ENCODE peak calls at places on chromosomes 7 and 10, in eight cellular contexts. E, S, I, L, M, U, V and Z are unnamed samples.

GRCh38 chr10:77391605-77392235 is 245.9 kb downstream of the KCNMA1 start:
- DNase-seq in I (peak), L (peak), U (peak), S (peak), M (peak), V (peak), E (peak), Z (peak)

GRCh38 chr7:73717025-73717807 is 2.3 kb downstream of the STX1A start:
- DNase-seq in E (no peak), V (no peak), S (peak), I (no peak), U (no peak), M (no peak), L (no peak), Z (no peak)

GRCh38 chr10:71074176-71074755 is 138.1 kb upstream of the UNC5B start:
- DNase-seq in S (no peak), I (no peak), E (no peak), V (no peak), M (no peak), L (peak), U (no peak), Z (no peak)

GRCh38 chr10:99358101-99358500 is 28.9 kb downstream of the CNNM1 start:
- DNase-seq in M (no peak), L (no peak), U (no peak), V (no peak), E (no peak), S (no peak), I (no peak), Z (peak)

GRCh38 chr10:58153751-58154150 is 113.9 kb downstream of the IPMK start:
- DNase-seq in E (no peak), S (no peak), M (no peak), I (no peak), L (no peak), U (no peak), V (no peak), Z (no peak)

GRCh38 chr10:55183993-55184392 is 383.0 kb upstream of the PCDH15 start:
- DNase-seq in U (no peak), M (no peak), V (no peak), L (no peak), S (peak), E (no peak), I (no peak), Z (no peak)

GRCh38 chr10:79137826-79138225 is 69.1 kb downstream of the ZMIZ1 start:
- DNase-seq in M (peak), U (no peak), L (peak), I (no peak), E (no peak), V (no peak), S (peak), Z (no peak)

GRCh38 chr10:50648089-50648934 is 24.6 kb upstream of the SGMS1 start:
- DNase-seq in E (no peak), M (peak), I (no peak), V (no peak), S (no peak), L (no peak), U (no peak), Z (no peak)

GRCh38 chr7:19290066-19290465 is 144.8 kb upstream of the FERD3L start:
- DNase-seq in I (no peak), M (no peak), U (no peak), V (no peak), S (no peak), L (no peak), E (no peak), Z (no peak)

GRCh38 chr7:104126411-104126841 is 81.4 kb downstream of the ORC5 start:
- DNase-seq in U (no peak), S (peak), I (no peak), V (no peak), L (no peak), M (no peak), E (no peak), Z (no peak)

GRCh38 chr7:150784954-150785353 is 15.2 kb downstream of the TMEM176B start:
- DNase-seq in V (no peak), I (no peak), E (no peak), U (no peak), S (no peak), L (no peak), M (no peak), Z (no peak)

GRCh38 chr7:28037220-28038010 is 143.2 kb downstream of the JAZF1 start:
- DNase-seq in M (peak), V (no peak), U (peak), I (no peak), L (peak), E (no peak), S (peak), Z (no peak)

GRCh38 chr10:101616415-101617101 is 28.4 kb downstream of the DPCD start:
- DNase-seq in I (no peak), L (no peak), V (no peak), U (no peak), M (no peak), S (no peak), E (peak), Z (no peak)

GRCh38 chr7:1654111-1654510 is 16.0 kb upstream of the ELFN1 start:
- DNase-seq in I (no peak), E (no peak), U (no peak), V (no peak), L (no peak), S (no peak), M (no peak), Z (no peak)

GRCh38 chr10:2980116-2980515 is 87.2 kb upstream of the PFKP start:
- DNase-seq in L (peak), V (no peak), M (no peak), E (no peak), U (peak), I (no peak), S (peak), Z (no peak)

GRCh38 chr7:30142710-30143109 is 7.9 kb downstream of the MTURN start:
- DNase-seq in M (no peak), I (no peak), S (peak), V (no peak), U (peak), L (peak), E (peak), Z (no peak)

GRCh38 chr7:19090526-19090925 is 26.9 kb downstream of the TWIST1 start:
- DNase-seq in S (no peak), E (no peak), L (no peak), I (no peak), V (no peak), M (no peak), U (no peak), Z (no peak)

GRCh38 chr7:16532272-16532671 is 5.6 kb downstream of the LRRC72 start:
- DNase-seq in L (no peak), E (no peak), M (no peak), V (no peak), S (no peak), I (no peak), U (no peak), Z (no peak)

GRCh38 chr7:101126651-101127459 is at the start of gene SERPINE1:
- DNase-seq in I (peak), L (peak), M (peak), S (peak), V (no peak), U (peak), E (peak), Z (peak)

GRCh38 chr7:44982535-44982923 is 3.7 kb upstream of the MYO1G start:
- DNase-seq in V (no peak), U (no peak), I (no peak), E (no peak), M (no peak), L (no peak), S (no peak), Z (no peak)

GRCh38 chr10:58041901-58042300 is 225.8 kb downstream of the IPMK start:
- DNase-seq in E (no peak), S (peak), M (no peak), L (no peak), V (no peak), U (no peak), I (no peak), Z (no peak)

GRCh38 chr7:44378744-44379143 is 53.4 kb upstream of the CAMK2B start:
- DNase-seq in M (no peak), I (no peak), V (no peak), U (peak), E (no peak), S (peak), L (peak), Z (no peak)

GRCh38 chr7:128811631-128812430 is 18.4 kb upstream of the FLNC start:
- DNase-seq in E (no peak), I (no peak), S (no peak), L (no peak), U (no peak), V (no peak), M (no peak), Z (no peak)

GRCh38 chr10:43809211-43809930 is 160.7 kb upstream of the ZNF32 start:
- DNase-seq in S (peak), E (no peak), M (no peak), L (peak), I (no peak), V (no peak), U (peak), Z (no peak)

GRCh38 chr7:25813381-25813780 is 338.6 kb upstream of the NFE2L3 start:
- DNase-seq in U (no peak), S (no peak), V (no peak), L (no peak), M (no peak), E (no peak), I (no peak), Z (no peak)

GRCh38 chr7:155489862-155490696 is 32.1 kb downstream of the EN2 start:
- DNase-seq in V (no peak), E (no peak), M (no peak), S (no peak), U (no peak), I (no peak), L (peak), Z (no peak)

GRCh38 chr7:152025077-152025936 is at the start of gene GALNT11:
- DNase-seq in I (peak), V (peak), M (peak), U (peak), E (peak), S (peak), L (peak), Z (peak)

GRCh38 chr7:42843209-42843800 is 68.6 kb downstream of the C7orf25 start:
- DNase-seq in E (no peak), U (no peak), L (peak), V (no peak), M (peak), S (peak), I (peak), Z (peak)

GRCh38 chr7:8785081-8785480 is 351.7 kb downstream of the NXPH1 start:
- DNase-seq in M (no peak), E (no peak), L (no peak), S (no peak), V (no peak), I (no peak), U (no peak), Z (no peak)

GRCh38 chr10:75617485-75618155 is 186.2 kb downstream of the LRMDA start:
- DNase-seq in V (no peak), I (no peak), M (no peak), E (no peak), L (no peak), U (no peak), S (no peak), Z (no peak)

GRCh38 chr10:132982301-132982989 is 40.1 kb upstream of the CFAP46 start:
- DNase-seq in V (no peak), S (no peak), L (no peak), I (no peak), U (no peak), E (no peak), M (no peak), Z (no peak)

GRCh38 chr10:32411797-32412498 is 34.0 kb upstream of the CCDC7 start:
- DNase-seq in E (no peak), U (no peak), L (no peak), I (no peak), V (no peak), M (no peak), S (peak), Z (no peak)

GRCh38 chr10:89985446-89985845 is 284.1 kb downstream of the KIF20B start:
- DNase-seq in I (no peak), L (no peak), V (no peak), S (no peak), E (no peak), M (no peak), U (no peak), Z (no peak)

GRCh38 chr10:75097666-75098285 is 13.7 kb upstream of the SAMD8 start:
- DNase-seq in I (no peak), M (no peak), L (peak), E (no peak), U (no peak), S (peak), V (no peak), Z (peak)

GRCh38 chr10:75425291-75426079 is 5.9 kb upstream of the LRMDA start:
- DNase-seq in V (no peak), M (no peak), L (no peak), U (no peak), I (no peak), S (no peak), E (no peak), Z (no peak)

GRCh38 chr10:87598700-87599099 is 61.0 kb upstream of the PAPSS2 start:
- DNase-seq in S (no peak), I (no peak), L (no peak), U (no peak), V (no peak), M (no peak), E (no peak), Z (no peak)

GRCh38 chr7:26657139-26657753 is 207.1 kb downstream of the SKAP2 start:
- DNase-seq in L (no peak), S (no peak), U (no peak), V (no peak), M (no peak), E (no peak), I (peak), Z (no peak)

GRCh38 chr7:2909471-2910039 is 65.4 kb upstream of the GNA12 start:
- DNase-seq in U (no peak), L (no peak), E (no peak), I (no peak), V (no peak), M (no peak), S (no peak), Z (no peak)